ENCODE peak calls at places on chromosomes 13 and 19, in four cellular contexts. K, H, V and E are unnamed samples.

GRCh38 chr19:38661996-38662395 is 14.5 kb downstream of the ACTN4 start:
- DNase-seq in K (no peak), H (no peak), V (no peak), E (no peak)

GRCh38 chr13:50910483-50910805 is 853 bp downstream of the RNASEH2B start:
- DNase-seq in K (peak; percentile 29), H (peak; percentile 63), V (no peak), E (no peak)

GRCh38 chr13:27536361-27537101 is 83.8 kb downstream of the LNX2 start:
- DNase-seq in K (no peak), H (no peak), V (no peak), E (no peak)

GRCh38 chr13:105960326-105960725 is 575.1 kb downstream of the EFNB2 start:
- DNase-seq in K (no peak), H (no peak), V (no peak), E (no peak)

GRCh38 chr13:110119943-110120905 is 186.7 kb downstream of the COL4A1 start:
- DNase-seq in K (no peak), H (peak; percentile 35), V (no peak), E (no peak)

GRCh38 chr13:19810151-19810550 is 27.4 kb upstream of the PSPC1 start:
- DNase-seq in K (no peak), H (no peak), V (no peak), E (no peak)

GRCh38 chr13:82815791-82816190 is 1066.5 kb downstream of the SLITRK1 start:
- DNase-seq in K (no peak), H (no peak), V (no peak), E (no peak)

GRCh38 chr13:113869263-113869662 is 5.4 kb upstream of the GAS6 start:
- DNase-seq in K (no peak), H (no peak), V (no peak), E (no peak)

GRCh38 chr13:43878897-43879322 is 630 bp downstream of the CCDC122 start:
- DNase-seq in K (peak; percentile 31), H (no peak), V (peak; percentile 13), E (no peak)

GRCh38 chr19:31350693-31351211 is 1.5 kb upstream of the TSHZ3 start:
- DNase-seq in K (no peak), H (peak; percentile 79), V (no peak), E (no peak)

GRCh38 chr19:46714523-46715106 is 2.3 kb downstream of the PRKD2 start:
- DNase-seq in K (no peak), H (peak; percentile 56), V (no peak), E (no peak)

GRCh38 chr13:96091932-96092253 is 2.0 kb downstream of the HS6ST3 start:
- DNase-seq in K (no peak), H (no peak), V (no peak), E (no peak)

GRCh38 chr13:106573279-106573831 is 5.4 kb upstream of the ARGLU1 start:
- DNase-seq in K (no peak), H (no peak), V (no peak), E (no peak)

GRCh38 chr13:91664036-91664435 is 265.6 kb downstream of the GPC5 start:
- DNase-seq in K (no peak), H (no peak), V (no peak), E (no peak)

GRCh38 chr13:78254113-78254512 is 335.5 kb upstream of the EDNRB start:
- DNase-seq in K (no peak), H (no peak), V (no peak), E (no peak)

GRCh38 chr19:12692960-12693359 is 3.5 kb downstream of the FBXW9 start:
- DNase-seq in K (no peak), H (no peak), V (no peak), E (no peak)

GRCh38 chr19:5141926-5142724 is 173.2 kb downstream of the KDM4B start:
- DNase-seq in K (no peak), H (no peak), V (no peak), E (no peak)

GRCh38 chr19:5803441-5803751 is 1.5 kb upstream of the NRTN start:
- DNase-seq in K (no peak), H (no peak), V (no peak), E (no peak)

GRCh38 chr13:44117351-44117750 is 237.6 kb downstream of the LACC1 start:
- DNase-seq in K (no peak), H (no peak), V (no peak), E (no peak)

GRCh38 chr13:75458696-75459422 is 23.1 kb downstream of the TBC1D4 start:
- DNase-seq in K (peak; percentile 97), H (no peak), V (peak; percentile 49), E (no peak)

GRCh38 chr13:33722216-33722900 is 95.6 kb upstream of the RFC3 start:
- DNase-seq in K (no peak), H (no peak), V (no peak), E (no peak)

GRCh38 chr19:5536337-5536894 is 31.3 kb downstream of the TINCR start:
- DNase-seq in K (no peak), H (peak; percentile 91), V (no peak), E (peak; percentile 90)

GRCh38 chr13:43787998-43788397 is 1.2 kb upstream of the ENOX1 start:
- DNase-seq in K (no peak), H (no peak), V (no peak), E (no peak)

GRCh38 chr19:35739275-35740107 is 2.8 kb downstream of the IGFLR1 start:
- DNase-seq in K (no peak), H (peak; percentile 59), V (no peak), E (no peak)

GRCh38 chr19:41521860-41522555 is 54.0 kb upstream of the CEACAM21 start:
- DNase-seq in K (no peak), H (peak; percentile 56), V (no peak), E (no peak)

GRCh38 chr19:39110263-39110967 is 15.2 kb upstream of the PAK4 start:
- DNase-seq in K (peak; percentile 38), H (peak; percentile 92), V (no peak), E (peak; percentile 28)

GRCh38 chr13:82800391-82800790 is 1081.9 kb downstream of the SLITRK1 start:
- DNase-seq in K (no peak), H (no peak), V (no peak), E (no peak)

GRCh38 chr19:5006201-5006600 is 37.3 kb downstream of the KDM4B start:
- DNase-seq in K (no peak), H (no peak), V (no peak), E (no peak)

GRCh38 chr13:23608704-23609413 is 38.6 kb downstream of the TNFRSF19 start:
- DNase-seq in K (peak; percentile 32), H (no peak), V (no peak), E (no peak)

GRCh38 chr13:50353651-50354415 is 338.6 kb downstream of the KCNRG start:
- DNase-seq in K (no peak), H (no peak), V (no peak), E (no peak)

GRCh38 chr13:30690282-30691188 is 44.8 kb upstream of the ALOX5AP start:
- DNase-seq in K (no peak), H (no peak), V (no peak), E (no peak)

GRCh38 chr19:29404015-29404414 is 121.8 kb upstream of the VSTM2B start:
- DNase-seq in K (no peak), H (no peak), V (no peak), E (no peak)

GRCh38 chr13:24500977-24501376 is 11.6 kb downstream of the PARP4 start:
- DNase-seq in K (no peak), H (no peak), V (no peak), E (no peak)

GRCh38 chr19:17436094-17436873 is 12.2 kb downstream of the TMEM221 start:
- DNase-seq in K (no peak), H (no peak), V (no peak), E (no peak)

GRCh38 chr13:40549500-40550094 is 116.8 kb downstream of the FOXO1 start:
- DNase-seq in K (peak; percentile 77), H (no peak), V (no peak), E (no peak)

GRCh38 chr19:403221-404036 is 5.5 kb downstream of the C2CD4C start:
- DNase-seq in K (no peak), H (peak; percentile 45), V (no peak), E (no peak)

GRCh38 chr19:7255119-7255518 is 39.1 kb downstream of the INSR start:
- DNase-seq in K (no peak), H (no peak), V (no peak), E (no peak)
- H3K4me1 ChIP-seq in K (peaks cover 16% of the 10 kb centered on the region), H (peaks cover 3% of the 10 kb centered on the region), V (no peaks in the 10 kb centered on the region), E (peaks cover 4% of the 10 kb centered on the region)

DNA sequence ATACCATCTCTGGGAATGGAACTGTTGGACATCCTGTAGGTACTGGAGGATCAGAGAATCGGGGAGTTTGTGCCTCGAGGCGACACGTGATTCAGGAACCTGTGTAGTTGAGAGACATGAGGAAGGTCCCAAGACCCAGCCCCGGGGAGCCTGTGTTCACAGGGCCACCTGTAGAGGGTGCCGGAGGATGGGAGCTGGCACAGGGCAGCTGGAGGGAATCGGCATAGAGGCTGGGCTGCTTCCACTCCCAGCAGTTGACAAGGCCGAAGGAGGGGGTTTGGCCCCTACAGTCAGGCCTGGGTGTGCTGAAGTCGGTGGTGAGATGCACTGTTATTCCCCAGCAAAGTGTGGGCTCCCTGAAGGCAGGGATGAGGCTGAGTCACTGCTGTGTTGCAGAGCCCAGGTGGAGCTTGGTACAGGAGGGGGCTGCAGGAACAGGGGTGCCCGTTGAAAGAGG is 2.5 kb upstream of the ISYNA1 start:
- DNase-seq in K (peak; percentile 57), H (no peak), V (no peak), E (no peak)
- TF ChIP-seq SUZ12 in K (no peak), H (no peak), V (no peak), E (no peak)

GRCh38 chr19:33344611-33345010 is 28.9 kb upstream of the CEBPG start:
- DNase-seq in K (no peak), H (no peak), V (no peak), E (no peak)
- TF ChIP-seq YY1 in K (no peak), H (no peak), V (no peak), E (no peak)

GRCh38 chr13:98206946-98207345 is 29.9 kb upstream of the RNF113B start:
- DNase-seq in K (no peak), H (no peak), V (no peak), E (no peak)

GRCh38 chr13:98201178-98201577 is 24.1 kb upstream of the RNF113B start:
- DNase-seq in K (no peak), H (no peak), V (no peak), E (no peak)

GRCh38 chr13:98202026-98202425 is 25.0 kb upstream of the RNF113B start:
- DNase-seq in K (peak; percentile 59), H (no peak), V (peak; percentile 17), E (no peak)

GRCh38 chr13:98204546-98204945 is 27.5 kb upstream of the RNF113B start:
- DNase-seq in K (no peak), H (no peak), V (no peak), E (no peak)

GRCh38 chr13:98203641-98204326 is 26.7 kb upstream of the RNF113B start:
- DNase-seq in K (no peak), H (no peak), V (no peak), E (no peak)
- H3K4me1 ChIP-seq in K (peaks cover 68% of the 10 kb centered on the region), H (peaks cover 2% of the 10 kb centered on the region), V (no peaks in the 10 kb centered on the region), E (peaks cover 3% of the 10 kb centered on the region)

DNA sequence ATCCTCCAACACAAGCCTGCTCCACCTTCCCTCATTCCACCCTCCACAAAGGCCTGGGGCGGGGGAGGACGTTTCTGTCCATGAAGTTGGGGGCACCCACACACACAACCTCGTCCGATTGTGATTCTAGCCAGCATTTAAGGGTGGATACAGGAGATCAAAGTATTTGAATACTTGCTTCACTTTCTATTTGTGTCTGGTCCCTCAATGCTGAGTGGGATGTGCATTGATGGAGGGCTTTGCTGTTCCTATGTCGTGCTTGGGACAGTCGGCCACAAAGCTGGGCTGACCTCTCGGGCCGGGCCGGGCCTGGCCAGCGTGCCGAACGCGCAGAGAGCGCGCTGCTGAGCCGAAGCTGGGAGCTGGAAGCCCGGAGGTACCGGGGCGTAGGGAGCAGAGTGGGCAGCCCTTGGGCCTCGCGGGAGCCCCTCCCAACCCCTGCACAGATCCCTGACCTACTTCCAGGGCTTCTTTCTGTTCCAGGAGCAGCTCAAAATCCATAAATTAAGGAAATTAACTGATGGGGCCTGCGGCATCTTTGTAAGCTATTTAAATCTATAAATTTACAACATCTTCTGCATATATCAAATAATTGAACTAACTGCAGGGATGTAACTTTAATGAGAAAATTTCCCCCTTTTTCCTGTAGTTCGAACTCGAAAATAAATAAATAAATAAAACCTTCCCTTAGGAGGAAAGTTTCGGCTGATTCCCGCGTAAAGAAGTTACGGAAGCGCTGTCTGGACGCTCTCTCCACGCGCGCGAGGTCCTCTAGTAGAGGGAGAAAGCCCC is 1.9 kb upstream of the KCTD15 start:
- DNase-seq in K (no peak), H (peak; percentile 65), V (no peak), E (no peak)
- TF ChIP-seq SUZ12 in K (no peak), H (no peak), V (no peak), E (no peak)